ENCODE peak calls at places on chromosomes 4 and X, in four cellular contexts. G is neural crest cell, W is bronchial epithelial cell, T is fibroblast of lung. F is an unnamed sample.

GRCh38 chr4:171588146-171588545 is 225.1 kb upstream of the GALNTL6 start:
- DNase-seq in G (no peak), W (no peak), T (no peak), F (no peak)

GRCh38 chr4:105895609-105896460 is 564 bp downstream of the NPNT start:
- DNase-seq in G (peak; percentile 23), W (peak; percentile 49), T (peak; percentile 2), F (peak; percentile 33)

GRCh38 chr4:24913099-24913445 is 230 bp upstream of the CCDC149 start:
- DNase-seq in G (no peak), W (no peak), T (no peak), F (no peak)

GRCh38 chrX:1618689-1619088 is 3.8 kb downstream of the ASMT start:
- DNase-seq in G (no peak), W (no peak), T (no peak), F (no peak)

GRCh38 chr4:6855692-6856297 is 53.8 kb upstream of the TBC1D14 start:
- DNase-seq in G (no peak), W (peak; percentile 54), T (peak; percentile 77), F (no peak)

GRCh38 chr4:19698961-19699360 is 552.7 kb upstream of the SLIT2 start:
- DNase-seq in G (no peak), W (no peak), T (peak; percentile 66), F (no peak)

GRCh38 chr4:65669008-65669971 is 999 bp downstream of the EPHA5 start:
- DNase-seq in G (peak; percentile 7), W (no peak), T (peak; percentile 59), F (peak; percentile 14)

GRCh38 chrX:68146054-68146453 is 287.2 kb downstream of the OPHN1 start:
- DNase-seq in G (no peak), W (peak; percentile 50), T (peak; percentile 39), F (no peak)

GRCh38 chr4:15400911-15401671 is 26.7 kb upstream of the C1QTNF7 start:
- DNase-seq in G (no peak), W (peak; percentile 84), T (peak; percentile 81), F (no peak)

GRCh38 chr4:113243312-113243711 is 193.9 kb downstream of the ANK2 start:
- DNase-seq in G (no peak), W (no peak), T (no peak), F (no peak)

DNA sequence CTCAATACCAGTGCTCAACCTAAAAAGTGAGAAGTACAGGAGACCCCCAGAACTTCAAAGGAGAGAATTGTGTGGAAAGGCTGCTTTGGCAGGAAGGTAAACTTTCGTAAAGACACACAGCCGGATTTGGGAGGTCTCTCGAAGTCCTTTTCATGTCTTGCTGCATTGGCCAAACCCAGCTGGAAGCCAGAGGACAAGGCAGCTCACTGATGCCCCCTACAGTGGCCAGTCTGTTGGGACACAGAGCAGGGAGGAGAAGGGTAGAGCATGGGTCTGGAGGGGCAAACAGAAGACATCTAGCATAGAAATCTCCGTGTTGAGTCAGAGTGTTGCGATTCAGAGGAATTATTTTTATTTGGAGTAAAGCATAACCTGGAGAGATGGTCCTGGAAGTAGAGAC is 198.9 kb downstream of the ANK2 start:
- DNase-seq in G (no peak), W (no peak), T (no peak), F (peak; percentile 47)
- TF ChIP-seq CTCF in G (no peak), W (no peak), T (no peak), F (peak; percentile 30)

DNA sequence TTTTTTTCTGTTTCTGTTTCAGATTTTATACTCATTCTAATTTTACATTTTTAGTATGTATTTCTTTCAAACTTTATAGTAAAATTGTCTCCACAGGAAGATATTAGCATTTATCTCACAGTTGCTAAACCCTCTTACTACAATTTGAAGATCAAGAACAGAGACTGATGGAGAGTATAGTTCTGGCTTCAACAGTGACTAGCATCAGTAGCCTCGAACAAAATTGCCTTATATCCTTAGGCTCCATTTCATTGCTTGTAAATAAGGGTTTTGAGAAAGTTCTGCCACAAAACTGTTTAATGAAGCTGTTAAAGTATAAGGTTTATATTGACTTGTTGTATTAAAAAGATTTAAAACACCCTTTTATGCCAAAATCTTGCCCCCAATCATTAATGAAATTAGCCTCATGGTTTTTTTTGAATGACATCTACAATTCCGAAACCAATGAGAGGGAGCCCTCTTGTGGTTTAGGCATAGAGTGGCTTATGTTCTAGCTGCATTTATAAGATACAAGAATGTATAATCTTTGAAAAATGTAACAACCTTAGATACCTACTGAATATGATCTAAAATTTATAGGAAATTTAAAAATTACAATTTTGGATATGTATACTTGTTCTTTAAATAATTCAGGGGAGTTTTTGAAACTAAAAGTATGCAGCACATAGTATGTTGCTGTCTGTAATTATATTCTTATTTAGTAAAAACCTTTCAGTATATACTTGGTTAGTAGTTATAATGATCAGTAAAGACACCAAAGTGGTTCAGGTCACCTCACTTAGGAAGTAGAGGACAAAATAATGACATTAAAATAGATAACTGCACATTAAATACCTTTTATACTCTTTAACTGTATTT is 109.8 kb upstream of the HPGD start:
- DNase-seq in G (no peak), W (peak; percentile 58), T (peak; percentile 33), F (no peak)
- TF ChIP-seq CTCF in G (peak; percentile 86), W (peak; percentile 46), T (peak; percentile 83), F (peak; percentile 62)

DNA sequence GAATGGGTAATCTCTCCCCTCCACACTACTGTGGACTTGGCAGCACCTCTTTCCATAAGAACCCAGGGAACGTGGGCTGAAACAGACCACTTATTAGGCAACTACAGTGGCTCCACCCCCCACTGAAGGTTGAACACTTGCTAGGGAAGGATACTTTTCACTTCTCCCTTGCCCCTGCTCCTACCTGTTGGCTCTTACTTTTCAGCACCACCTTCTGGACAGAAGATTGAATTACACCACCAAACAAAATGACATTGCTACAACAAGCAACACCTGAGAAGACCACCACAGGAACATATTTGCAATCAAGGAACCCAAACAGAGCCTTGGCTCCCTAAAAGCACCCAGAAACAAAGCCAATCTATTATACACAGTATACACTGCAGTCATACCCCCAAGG is 132.1 kb upstream of the CXCL13 start:
- DNase-seq in G (no peak), W (peak; percentile 50), T (no peak), F (peak; percentile 11)
- TF ChIP-seq CTCF in G (peak; percentile 51), W (peak; percentile 47), T (peak; percentile 23), F (peak; percentile 53)

GRCh38 chr4:169723207-169723606 is 34.5 kb downstream of the HPF1 start:
- DNase-seq in G (no peak), W (no peak), T (no peak), F (no peak)
- TF ChIP-seq CTCF in G (no peak), W (no peak), T (peak; percentile 9), F (no peak)

GRCh38 chr4:38169524-38169923 is 209.3 kb downstream of the PTTG2 start:
- DNase-seq in G (no peak), W (peak; percentile 56), T (peak; percentile 46), F (no peak)
- TF ChIP-seq CTCF in G (no peak), W (peak; percentile 32), T (no peak), F (no peak)

GRCh38 chr4:177441061-177441802 is 1.0 kb downstream of the AGA start:
- DNase-seq in G (no peak), W (peak; percentile 37), T (peak; percentile 45), F (no peak)
- TF ChIP-seq CTCF in G (peak; percentile 39), W (peak; percentile 25), T (no peak), F (no peak)

DNA sequence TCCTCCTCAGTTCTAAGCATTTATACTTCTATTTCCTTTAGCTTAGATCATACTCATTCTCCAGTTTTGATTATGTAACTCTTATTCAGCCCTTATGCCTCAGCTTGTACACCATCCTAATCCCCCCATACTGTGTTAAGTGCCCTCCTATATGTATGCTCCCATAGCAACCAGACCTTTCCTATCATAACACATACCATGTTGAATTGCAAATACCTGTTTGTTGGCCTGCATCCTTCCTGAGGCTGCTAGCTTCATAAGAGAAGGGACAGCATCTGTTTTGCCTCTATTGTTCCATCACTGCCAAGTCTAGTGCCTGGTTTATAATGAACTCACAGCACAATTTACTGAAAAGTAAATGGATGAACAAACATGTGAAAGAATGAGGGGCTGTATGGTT is 443.7 kb downstream of the CENPC start:
- DNase-seq in G (no peak), W (no peak), T (no peak), F (no peak)
- TF ChIP-seq CTCF in G (no peak), W (no peak), T (no peak), F (no peak)

DNA sequence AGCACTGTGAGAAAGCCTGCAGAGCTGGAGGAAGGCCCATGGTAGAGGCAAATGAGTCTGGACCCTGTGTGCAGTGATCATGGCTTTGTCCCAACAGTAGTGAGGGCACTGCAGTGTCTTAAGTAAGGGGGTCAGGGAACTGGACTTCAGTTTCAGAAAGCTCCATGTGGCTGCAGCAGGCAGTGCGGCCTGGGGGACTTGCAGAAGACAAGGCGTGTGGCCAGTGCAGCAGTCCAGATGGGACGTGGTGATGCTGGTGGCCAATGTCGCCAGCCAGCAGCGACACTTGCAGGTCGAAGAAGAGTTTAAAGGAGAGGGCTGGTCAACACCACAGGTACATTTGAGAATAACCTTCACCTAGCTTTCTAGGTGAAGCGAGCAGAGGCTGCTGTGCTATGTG is 113.4 kb downstream of the ZNF827 start:
- DNase-seq in G (no peak), W (no peak), T (no peak), F (no peak)
- TF ChIP-seq CTCF in G (no peak), W (no peak), T (no peak), F (no peak)

GRCh38 chr4:148430847-148431246 is 11.4 kb downstream of the NR3C2 start:
- DNase-seq in G (no peak), W (no peak), T (no peak), F (no peak)

GRCh38 chr4:148425327-148426110 is 16.7 kb downstream of the NR3C2 start:
- DNase-seq in G (no peak), W (no peak), T (no peak), F (no peak)

GRCh38 chr4:148431401-148431800 is 10.8 kb downstream of the NR3C2 start:
- DNase-seq in G (no peak), W (no peak), T (no peak), F (no peak)

DNA sequence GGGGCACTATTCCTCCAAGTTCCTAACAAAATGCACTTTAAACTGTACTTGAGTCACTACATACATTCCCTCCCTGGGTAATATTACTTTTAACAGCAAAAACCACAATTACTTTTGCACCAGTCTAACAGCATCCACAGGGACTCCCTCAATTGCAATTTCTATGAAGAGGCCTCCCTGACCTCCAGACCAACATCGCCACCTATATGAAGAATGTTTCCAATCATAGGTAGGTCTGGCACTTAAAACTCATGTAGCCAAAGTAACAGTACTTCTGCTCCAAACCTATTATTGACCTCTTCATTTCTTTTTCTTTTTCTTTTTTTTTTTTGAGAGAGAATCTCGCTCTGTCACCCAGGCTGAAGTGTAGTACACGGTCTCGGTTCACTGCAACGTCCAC is 15.6 kb downstream of the NR3C2 start:
- DNase-seq in G (no peak), W (no peak), T (no peak), F (no peak)
- TF ChIP-seq CTCF in G (no peak), W (no peak), T (no peak), F (no peak)

DNA sequence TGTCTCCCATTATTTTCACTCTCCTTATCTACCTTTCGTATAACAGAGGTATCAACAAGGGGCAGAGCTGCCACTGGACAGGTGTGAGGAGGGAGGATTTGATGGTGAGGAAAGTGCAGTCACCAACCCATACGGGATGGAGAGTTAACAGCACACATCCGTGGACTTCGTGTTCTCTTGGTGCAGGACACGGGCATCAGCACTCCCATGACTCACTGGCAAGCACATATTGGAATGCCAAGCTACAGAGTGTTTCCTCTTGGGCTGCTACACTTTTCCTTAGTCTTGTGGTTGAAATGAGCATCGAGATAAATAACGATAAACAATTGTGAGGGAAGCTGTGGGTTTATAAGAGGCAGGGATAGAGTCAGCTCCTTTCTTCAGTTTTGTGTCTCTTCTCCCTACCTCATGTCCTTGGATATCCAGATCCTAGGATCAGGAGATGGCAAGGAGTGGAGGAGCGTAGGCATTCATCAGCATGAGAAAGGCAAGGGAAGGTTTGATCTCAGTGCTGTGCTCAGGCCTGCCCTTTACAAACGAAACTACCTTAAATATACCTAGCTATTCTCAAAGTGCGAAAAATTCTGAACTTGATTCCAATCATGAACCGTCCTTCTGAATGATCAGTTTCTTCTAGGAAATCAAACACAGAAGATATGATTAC is 96.3 kb downstream of the ZNF827 start:
- DNase-seq in G (no peak), W (no peak), T (peak; percentile 52), F (no peak)
- TF ChIP-seq CTCF in G (no peak), W (no peak), T (no peak), F (no peak)

F was measured in endothelial cell.